ENCODE peak calls at places on chromosomes 4 and X, in ten cellular contexts. One of them, this sample, is unnamed.

GRCh38 chr4:87342872-87343271 is 20.2 kb upstream of the HSD17B13 start:
- DNase-seq in HFF-Myc: no peak
- DNase-seq in endothelial cell: no peak
- DNase-seq in heart left ventricle: no peak
- DNase-seq in choroid plexus epithelial cell: no peak
- DNase-seq in tibial artery: no peak
- DNase-seq in tibial nerve: no peak
- DNase-seq in BE2C: no peak
- DNase-seq in kidney epithelial cell: no peak
- DNase-seq in fibroblast of pulmonary artery: no peak
- DNase-seq in this sample: no peak

GRCh38 chr4:76622717-76623116 is 187.7 kb downstream of the SHROOM3 start:
- DNase-seq in HFF-Myc: no peak
- DNase-seq in endothelial cell: no peak
- DNase-seq in heart left ventricle: no peak
- DNase-seq in choroid plexus epithelial cell: no peak
- DNase-seq in tibial artery: no peak
- DNase-seq in tibial nerve: no peak
- DNase-seq in BE2C: no peak
- DNase-seq in kidney epithelial cell: no peak
- DNase-seq in fibroblast of pulmonary artery: no peak
- DNase-seq in this sample: no peak

GRCh38 chr4:40178672-40179071 is 18.2 kb upstream of the RHOH start:
- DNase-seq in HFF-Myc: no peak
- DNase-seq in endothelial cell: no peak
- DNase-seq in heart left ventricle: no peak
- DNase-seq in choroid plexus epithelial cell: no peak
- DNase-seq in tibial artery: no peak
- DNase-seq in tibial nerve: no peak
- DNase-seq in BE2C: no peak
- DNase-seq in kidney epithelial cell: no peak
- DNase-seq in fibroblast of pulmonary artery: no peak
- DNase-seq in this sample: no peak

GRCh38 chr4:40046311-40046980 is 10.2 kb upstream of the N4BP2 start:
- DNase-seq in HFF-Myc: no peak
- DNase-seq in endothelial cell: no peak
- DNase-seq in heart left ventricle: peak; percentile 18
- DNase-seq in choroid plexus epithelial cell: peak; percentile 93
- DNase-seq in tibial artery: no peak
- DNase-seq in tibial nerve: no peak
- DNase-seq in BE2C: no peak
- DNase-seq in kidney epithelial cell: no peak
- DNase-seq in fibroblast of pulmonary artery: peak; percentile 83
- DNase-seq in this sample: no peak

GRCh38 chrX:110146521-110146920 is 143.6 kb downstream of the TMEM164 start:
- DNase-seq in HFF-Myc: peak; percentile 22
- DNase-seq in endothelial cell: peak; percentile 20
- DNase-seq in heart left ventricle: peak; percentile 10
- DNase-seq in choroid plexus epithelial cell: peak; percentile 73
- DNase-seq in tibial artery: peak; percentile 22
- DNase-seq in tibial nerve: no peak
- DNase-seq in BE2C: peak; percentile 26
- DNase-seq in kidney epithelial cell: no peak
- DNase-seq in fibroblast of pulmonary artery: peak; percentile 67
- DNase-seq in this sample: no peak

GRCh38 chr4:165312506-165312905 is 15.0 kb upstream of the MSMO1 start:
- DNase-seq in HFF-Myc: no peak
- DNase-seq in endothelial cell: no peak
- DNase-seq in heart left ventricle: no peak
- DNase-seq in choroid plexus epithelial cell: peak; percentile 86
- DNase-seq in tibial artery: no peak
- DNase-seq in tibial nerve: no peak
- DNase-seq in BE2C: no peak
- DNase-seq in kidney epithelial cell: no peak
- DNase-seq in fibroblast of pulmonary artery: peak; percentile 67
- DNase-seq in this sample: no peak

GRCh38 chr4:1834047-1834769 is 21.7 kb downstream of the LETM1 start:
- DNase-seq in HFF-Myc: no peak
- DNase-seq in endothelial cell: no peak
- DNase-seq in heart left ventricle: no peak
- DNase-seq in choroid plexus epithelial cell: no peak
- DNase-seq in tibial artery: no peak
- DNase-seq in tibial nerve: no peak
- DNase-seq in BE2C: no peak
- DNase-seq in kidney epithelial cell: no peak
- DNase-seq in fibroblast of pulmonary artery: no peak
- DNase-seq in this sample: no peak

GRCh38 chr4:10018818-10019438 is 2.4 kb downstream of the SLC2A9 start:
- DNase-seq in HFF-Myc: peak; percentile 75
- DNase-seq in endothelial cell: peak; percentile 95
- DNase-seq in heart left ventricle: peak; percentile 99
- DNase-seq in choroid plexus epithelial cell: peak; percentile 98
- DNase-seq in tibial artery: peak; percentile 95
- DNase-seq in tibial nerve: peak; percentile 94
- DNase-seq in BE2C: no peak
- DNase-seq in kidney epithelial cell: peak; percentile 80
- DNase-seq in fibroblast of pulmonary artery: peak; percentile 99
- DNase-seq in this sample: peak; percentile 99

GRCh38 chrX:66015152-66015827 is 24.6 kb downstream of the VSIG4 start:
- DNase-seq in HFF-Myc: no peak
- DNase-seq in endothelial cell: peak; percentile 4
- DNase-seq in heart left ventricle: no peak
- DNase-seq in choroid plexus epithelial cell: no peak
- DNase-seq in tibial artery: peak; percentile 24
- DNase-seq in tibial nerve: no peak
- DNase-seq in BE2C: no peak
- DNase-seq in kidney epithelial cell: no peak
- DNase-seq in fibroblast of pulmonary artery: peak; percentile 10
- DNase-seq in this sample: no peak

GRCh38 chr4:158895797-158896442 is 127.1 kb downstream of the FNIP2 start:
- DNase-seq in HFF-Myc: no peak
- DNase-seq in endothelial cell: peak; percentile 18
- DNase-seq in heart left ventricle: no peak
- DNase-seq in choroid plexus epithelial cell: peak; percentile 62
- DNase-seq in tibial artery: no peak
- DNase-seq in tibial nerve: no peak
- DNase-seq in BE2C: no peak
- DNase-seq in kidney epithelial cell: no peak
- DNase-seq in fibroblast of pulmonary artery: peak; percentile 53
- DNase-seq in this sample: no peak

GRCh38 chrX:13473666-13474516 is 95.5 kb upstream of the EGFL6 start:
- DNase-seq in HFF-Myc: no peak
- DNase-seq in endothelial cell: no peak
- DNase-seq in heart left ventricle: peak; percentile 20
- DNase-seq in choroid plexus epithelial cell: peak; percentile 63
- DNase-seq in tibial artery: no peak
- DNase-seq in tibial nerve: no peak
- DNase-seq in BE2C: no peak
- DNase-seq in kidney epithelial cell: no peak
- DNase-seq in fibroblast of pulmonary artery: peak; percentile 33
- DNase-seq in this sample: no peak

DNA sequence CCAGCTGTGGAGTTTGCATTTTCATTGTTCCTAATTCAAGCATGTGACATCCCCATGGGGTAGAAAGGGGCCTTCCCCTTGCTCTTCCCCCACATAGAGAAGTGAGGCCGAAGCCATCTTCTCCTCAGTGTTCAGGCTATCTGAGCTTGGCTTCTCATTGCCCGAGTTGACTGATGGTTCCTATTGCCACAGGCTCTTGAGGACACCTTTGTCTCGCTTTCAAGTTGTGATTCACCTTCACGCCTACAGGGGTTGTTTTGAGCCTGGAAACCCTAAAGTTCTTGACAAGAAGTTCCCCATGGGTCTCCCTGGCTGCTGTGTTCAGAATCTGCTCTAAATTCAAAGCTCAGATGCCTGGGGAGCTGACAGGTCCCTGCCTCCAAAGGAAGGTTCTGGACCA is 24.9 kb downstream of the CCNQ start:
- DNase-seq in HFF-Myc: no peak
- DNase-seq in endothelial cell: no peak
- DNase-seq in heart left ventricle: no peak
- DNase-seq in choroid plexus epithelial cell: no peak
- DNase-seq in tibial artery: no peak
- DNase-seq in tibial nerve: no peak
- DNase-seq in BE2C: no peak
- DNase-seq in kidney epithelial cell: no peak
- DNase-seq in fibroblast of pulmonary artery: no peak
- DNase-seq in this sample: no peak
- TF ChIP-seq CTCF in HFF-Myc: no peak
- TF ChIP-seq CTCF in endothelial cell: no peak
- TF ChIP-seq CTCF in heart left ventricle: no peak
- TF ChIP-seq CTCF in choroid plexus epithelial cell: no peak
- TF ChIP-seq CTCF in tibial artery: no peak
- TF ChIP-seq CTCF in tibial nerve: no peak
- TF ChIP-seq CTCF in BE2C: no peak
- TF ChIP-seq CTCF in kidney epithelial cell: no peak
- TF ChIP-seq CTCF in fibroblast of pulmonary artery: no peak
- TF ChIP-seq CTCF in this sample: no peak

GRCh38 chrX:121132675-121133074 is 85.3 kb downstream of the GLUD2 start:
- DNase-seq in HFF-Myc: no peak
- DNase-seq in endothelial cell: no peak
- DNase-seq in heart left ventricle: no peak
- DNase-seq in choroid plexus epithelial cell: no peak
- DNase-seq in tibial artery: no peak
- DNase-seq in tibial nerve: no peak
- DNase-seq in BE2C: no peak
- DNase-seq in kidney epithelial cell: no peak
- DNase-seq in fibroblast of pulmonary artery: no peak
- DNase-seq in this sample: no peak
- TF ChIP-seq CTCF in HFF-Myc: no peak
- TF ChIP-seq CTCF in endothelial cell: no peak
- TF ChIP-seq CTCF in heart left ventricle: no peak
- TF ChIP-seq CTCF in choroid plexus epithelial cell: no peak
- TF ChIP-seq CTCF in tibial artery: no peak
- TF ChIP-seq CTCF in tibial nerve: no peak
- TF ChIP-seq CTCF in BE2C: no peak
- TF ChIP-seq CTCF in kidney epithelial cell: no peak
- TF ChIP-seq CTCF in fibroblast of pulmonary artery: no peak
- TF ChIP-seq CTCF in this sample: no peak

DNA sequence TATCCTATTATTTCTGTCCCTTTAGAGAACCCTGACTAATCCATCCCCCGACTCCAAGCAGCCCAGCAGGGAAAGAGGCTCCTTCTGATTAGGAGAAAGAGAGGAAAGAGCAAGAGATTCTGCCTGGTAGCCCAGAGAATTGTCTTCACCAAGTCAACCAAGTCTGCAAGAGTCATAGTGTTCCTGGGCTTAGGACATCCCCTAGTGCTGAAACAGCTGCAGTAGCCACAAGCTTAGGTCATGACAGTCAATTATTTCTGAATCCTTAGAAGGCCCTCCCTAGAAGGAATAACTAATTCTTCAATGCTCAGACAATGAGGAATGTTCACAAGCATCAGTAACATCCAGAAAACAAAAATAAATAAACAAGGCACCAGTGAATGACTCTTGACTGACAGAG is 480.3 kb upstream of the GRIA3 start:
- DNase-seq in HFF-Myc: peak; percentile 6
- DNase-seq in endothelial cell: no peak
- DNase-seq in heart left ventricle: no peak
- DNase-seq in choroid plexus epithelial cell: peak; percentile 3
- DNase-seq in tibial artery: no peak
- DNase-seq in tibial nerve: no peak
- DNase-seq in BE2C: no peak
- DNase-seq in kidney epithelial cell: no peak
- DNase-seq in fibroblast of pulmonary artery: peak; percentile 0
- DNase-seq in this sample: no peak
- TF ChIP-seq CTCF in HFF-Myc: peak; percentile 29
- TF ChIP-seq CTCF in endothelial cell: no peak
- TF ChIP-seq CTCF in heart left ventricle: no peak
- TF ChIP-seq CTCF in choroid plexus epithelial cell: peak; percentile 13
- TF ChIP-seq CTCF in tibial artery: no peak
- TF ChIP-seq CTCF in tibial nerve: no peak
- TF ChIP-seq CTCF in BE2C: no peak
- TF ChIP-seq CTCF in kidney epithelial cell: no peak
- TF ChIP-seq CTCF in fibroblast of pulmonary artery: no peak
- TF ChIP-seq CTCF in this sample: no peak

GRCh38 chr4:82890913-82891727 is at the start of gene SEC31A:
- DNase-seq in HFF-Myc: peak; percentile 67
- DNase-seq in endothelial cell: peak; percentile 94
- DNase-seq in heart left ventricle: peak; percentile 97
- DNase-seq in choroid plexus epithelial cell: peak; percentile 95
- DNase-seq in tibial artery: peak; percentile 94
- DNase-seq in tibial nerve: peak; percentile 90
- DNase-seq in BE2C: peak; percentile 98
- DNase-seq in kidney epithelial cell: peak; percentile 61
- DNase-seq in fibroblast of pulmonary artery: peak; percentile 95
- DNase-seq in this sample: peak; percentile 97
- TF ChIP-seq CTCF in HFF-Myc: no peak
- TF ChIP-seq CTCF in endothelial cell: no peak
- TF ChIP-seq CTCF in heart left ventricle: no peak
- TF ChIP-seq CTCF in choroid plexus epithelial cell: peak; percentile 11
- TF ChIP-seq CTCF in tibial artery: no peak
- TF ChIP-seq CTCF in tibial nerve: peak; percentile 41
- TF ChIP-seq CTCF in BE2C: no peak
- TF ChIP-seq CTCF in kidney epithelial cell: no peak
- TF ChIP-seq CTCF in fibroblast of pulmonary artery: no peak
- TF ChIP-seq CTCF in this sample: no peak

GRCh38 chr4:3145251-3145908 is 70.9 kb downstream of the HTT start:
- DNase-seq in HFF-Myc: no peak
- DNase-seq in endothelial cell: no peak
- DNase-seq in heart left ventricle: no peak
- DNase-seq in choroid plexus epithelial cell: peak; percentile 50
- DNase-seq in tibial artery: no peak
- DNase-seq in tibial nerve: no peak
- DNase-seq in BE2C: no peak
- DNase-seq in kidney epithelial cell: no peak
- DNase-seq in fibroblast of pulmonary artery: peak; percentile 33
- DNase-seq in this sample: no peak
- TF ChIP-seq CTCF in HFF-Myc: no peak
- TF ChIP-seq CTCF in endothelial cell: no peak
- TF ChIP-seq CTCF in heart left ventricle: no peak
- TF ChIP-seq CTCF in choroid plexus epithelial cell: peak; percentile 32
- TF ChIP-seq CTCF in tibial artery: peak; percentile 6
- TF ChIP-seq CTCF in tibial nerve: no peak
- TF ChIP-seq CTCF in BE2C: peak; percentile 34
- TF ChIP-seq CTCF in kidney epithelial cell: no peak
- TF ChIP-seq CTCF in fibroblast of pulmonary artery: peak; percentile 27
- TF ChIP-seq CTCF in this sample: no peak

DNA sequence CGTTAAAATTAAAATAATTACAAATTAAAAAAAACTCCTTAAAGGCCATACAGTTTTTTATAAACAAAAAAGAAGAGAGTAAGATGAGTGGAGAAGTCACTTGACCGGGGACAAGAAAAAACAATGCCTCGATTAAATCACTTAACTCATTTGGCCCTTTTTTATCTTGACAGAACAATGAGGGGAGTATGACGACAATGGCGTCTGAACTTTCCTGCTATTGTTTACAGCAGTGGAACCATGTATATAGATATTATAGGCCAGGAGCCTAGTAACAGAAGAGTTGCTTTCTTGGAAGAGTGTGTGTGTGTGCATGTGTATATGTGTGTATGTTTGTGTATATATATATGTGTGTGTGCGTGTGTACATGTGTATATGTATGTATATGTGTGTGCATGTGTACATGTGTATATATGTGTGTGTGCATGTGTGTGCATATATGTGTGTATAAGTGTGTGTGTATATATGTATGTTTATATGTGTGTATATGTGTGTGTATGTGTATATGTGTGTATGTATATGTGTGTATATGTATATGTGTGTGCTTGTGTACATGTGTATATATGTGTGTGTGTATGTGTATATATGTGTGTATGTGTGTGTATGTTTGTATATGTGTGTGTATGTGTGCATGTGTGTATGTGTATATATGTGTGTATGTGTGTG is 153.4 kb upstream of the FAT1 start:
- DNase-seq in HFF-Myc: no peak
- DNase-seq in endothelial cell: no peak
- DNase-seq in heart left ventricle: no peak
- DNase-seq in choroid plexus epithelial cell: no peak
- DNase-seq in tibial artery: no peak
- DNase-seq in tibial nerve: no peak
- DNase-seq in BE2C: no peak
- DNase-seq in kidney epithelial cell: no peak
- DNase-seq in fibroblast of pulmonary artery: peak; percentile 72
- DNase-seq in this sample: no peak
- TF ChIP-seq CTCF in HFF-Myc: no peak
- TF ChIP-seq CTCF in endothelial cell: no peak
- TF ChIP-seq CTCF in heart left ventricle: no peak
- TF ChIP-seq CTCF in choroid plexus epithelial cell: no peak
- TF ChIP-seq CTCF in tibial artery: no peak
- TF ChIP-seq CTCF in tibial nerve: no peak
- TF ChIP-seq CTCF in BE2C: no peak
- TF ChIP-seq CTCF in kidney epithelial cell: no peak
- TF ChIP-seq CTCF in fibroblast of pulmonary artery: no peak
- TF ChIP-seq CTCF in this sample: no peak

This sample was measured in sigmoid colon.